ENCODE peak calls at places on chromosomes 2 and 18, in eight cellular contexts. K is keratinocyte; S is prostate gland; R is A549; W is HL-60; Q is CD4-positive, CD25-positive, alpha-beta regulatory T cell; H is Peyer's patch; P is H1. M is an unnamed sample.

GRCh38 chr2:149702571-149702970 is 115.0 kb upstream of the MMADHC start:
- DNase-seq in K (no peak), P (no peak), W (no peak), H (no peak), S (no peak), Q (no peak), R (no peak), M (no peak)

GRCh38 chr2:127535422-127535901 is at the start of gene MYO7B:
- DNase-seq in Q (no peak), H (no peak), R (no peak), S (no peak), W (no peak), P (no peak), K (no peak), M (no peak)

GRCh38 chr2:46952171-46952570 is 36.6 kb upstream of the MCFD2 start:
- DNase-seq in W (no peak), R (no peak), H (no peak), S (no peak), P (no peak), K (no peak), Q (no peak), M (no peak)

GRCh38 chr18:57744211-57744694 is 58.9 kb downstream of the ATP8B1 start:
- DNase-seq in P (no peak), W (no peak), H (no peak), S (peak), K (no peak), R (peak), Q (no peak), M (no peak)

GRCh38 chr2:66901344-66901743 is 466.4 kb downstream of the MEIS1 start:
- DNase-seq in S (no peak), W (no peak), Q (no peak), P (no peak), R (no peak), H (no peak), K (no peak), M (no peak)

GRCh38 chr2:235098736-235099494 is 147.1 kb downstream of the SH3BP4 start:
- DNase-seq in Q (no peak), W (no peak), P (no peak), H (no peak), R (peak), K (no peak), S (no peak), M (no peak)

GRCh38 chr2:102063360-102063947 is 71.7 kb downstream of the IL1R2 start:
- DNase-seq in R (no peak), H (peak), S (no peak), Q (peak), P (no peak), W (peak), K (no peak), M (no peak)

GRCh38 chr2:66433945-66434678 is 813 bp upstream of the MEIS1 start:
- DNase-seq in S (peak), R (peak), Q (peak), P (no peak), W (no peak), K (no peak), H (no peak), M (no peak)

GRCh38 chr2:11236335-11236734 is 81.1 kb downstream of the SLC66A3 start:
- DNase-seq in S (no peak), R (no peak), Q (no peak), P (no peak), W (no peak), K (no peak), H (no peak), M (no peak)

GRCh38 chr2:236538242-236538641 is 31.4 kb upstream of the ACKR3 start:
- DNase-seq in Q (peak), P (no peak), H (no peak), R (no peak), S (no peak), K (no peak), W (no peak), M (no peak)

GRCh38 chr18:12777543-12777942 is 74.7 kb downstream of the PSMG2 start:
- DNase-seq in S (no peak), Q (no peak), W (no peak), K (no peak), H (no peak), R (no peak), P (no peak), M (no peak)

GRCh38 chr2:203741566-203741965 is 35.1 kb downstream of the CD28 start:
- DNase-seq in K (no peak), Q (peak), S (no peak), P (no peak), H (peak), R (no peak), W (no peak), M (peak)

GRCh38 chr2:203744091-203744490 is 37.7 kb downstream of the CD28 start:
- DNase-seq in H (no peak), P (no peak), R (no peak), K (no peak), Q (no peak), S (no peak), W (no peak), M (no peak)

GRCh38 chr2:203743441-203743932 is 37.0 kb downstream of the CD28 start:
- DNase-seq in K (no peak), P (no peak), H (no peak), Q (no peak), S (no peak), W (no peak), R (no peak), M (no peak)

GRCh38 chr2:203739351-203739750 is 32.9 kb downstream of the CD28 start:
- DNase-seq in W (no peak), S (no peak), H (no peak), K (no peak), R (no peak), Q (peak), P (no peak), M (no peak)

GRCh38 chr2:203740741-203741363 is 34.4 kb downstream of the CD28 start:
- DNase-seq in W (no peak), Q (peak), S (no peak), K (no peak), H (no peak), P (no peak), R (no peak), M (peak)
- H3K4me3 ChIP-seq in W (no peak), Q (peak), S (no peak), K (no peak), H (no peak), P (no peak), R (no peak), M (peak)

DNA sequence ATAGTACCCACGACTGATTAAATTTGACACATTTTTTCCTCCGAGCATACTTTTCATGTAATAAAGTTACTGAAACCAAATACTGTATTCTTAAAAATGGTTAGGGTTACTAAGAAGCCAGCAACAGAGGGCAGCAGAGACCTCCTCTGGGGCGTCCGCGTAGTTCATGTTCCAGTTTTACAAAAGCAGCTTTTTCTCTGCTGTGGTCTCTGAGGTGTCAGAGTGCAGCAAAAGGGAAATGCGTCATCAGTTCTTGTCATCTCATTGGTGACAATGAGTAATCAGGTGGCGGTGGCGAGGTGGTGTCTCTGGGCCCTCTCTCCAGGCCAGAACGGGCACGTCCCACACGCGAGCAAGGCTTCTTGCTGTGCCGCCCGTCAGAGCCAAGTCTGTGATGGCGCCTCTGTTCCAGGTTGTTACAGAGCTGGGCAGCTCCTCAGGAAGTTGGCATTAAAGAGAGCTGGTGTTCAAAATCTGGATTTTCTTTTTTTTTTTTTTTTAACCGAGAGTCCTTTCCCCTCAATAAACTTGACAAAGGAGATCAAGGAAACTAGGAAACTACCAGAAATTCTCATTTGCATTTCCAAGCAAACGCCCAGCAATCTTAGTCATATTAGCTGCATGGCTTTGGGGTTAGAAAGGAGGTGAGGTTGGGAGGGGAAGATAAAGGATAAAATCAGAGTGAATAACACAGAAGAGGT is 98.6 kb upstream of the BZW1 start:
- DNase-seq in P (peak), H (peak), R (peak), K (peak), Q (peak), W (peak), S (peak), M (peak)
- H3K27ac ChIP-seq in P (peak), H (peak), R (peak), K (peak), Q (peak), W (peak), S (peak), M (peak)

GRCh38 chr2:19990416-19990728 is 467 bp upstream of the WDR35 start:
- DNase-seq in W (no peak), H (no peak), R (no peak), K (no peak), P (no peak), S (no peak), Q (no peak), M (no peak)
- H3K4me3 ChIP-seq in W (peak), H (peak), R (peak), K (peak), P (peak), S (peak), Q (peak), M (peak)

DNA sequence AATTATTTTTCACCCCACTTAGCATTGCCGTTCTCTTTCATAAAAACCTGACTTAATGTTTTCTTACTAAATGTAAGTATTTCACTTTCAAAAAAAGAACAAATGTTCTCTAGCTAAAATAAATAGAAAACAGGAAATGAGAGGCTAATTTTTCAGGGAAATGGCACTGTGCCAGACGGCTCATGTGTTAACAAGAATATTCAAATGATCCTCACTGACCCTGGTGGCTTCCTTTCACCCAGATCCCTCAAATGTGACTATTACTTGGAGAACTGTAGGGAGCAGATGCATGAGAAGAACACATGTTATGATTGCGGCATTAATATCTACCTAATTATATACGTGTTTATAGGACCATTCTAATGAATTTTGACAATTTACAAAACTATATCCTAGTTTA is 827.7 kb downstream of the SOCS6 start:
- DNase-seq in W (no peak), R (no peak), Q (no peak), K (no peak), H (no peak), P (no peak), S (no peak), M (no peak)
- H3K27ac ChIP-seq in W (no peak), R (no peak), Q (no peak), K (no peak), H (no peak), P (no peak), S (no peak), M (no peak)

GRCh38 chr2:217853301-217853881 is 149.4 kb downstream of the TNS1 start:
- DNase-seq in S (no peak), R (peak), Q (no peak), W (no peak), K (no peak), H (no peak), P (no peak), M (no peak)
- H3K4me3 ChIP-seq in S (no peak), R (no peak), Q (no peak), W (no peak), K (no peak), H (no peak), P (no peak), M (no peak)

GRCh38 chr18:29154196-29154757 is 977.3 kb upstream of the CDH2 start:
- DNase-seq in K (no peak), Q (no peak), W (no peak), H (no peak), S (no peak), P (no peak), R (peak), M (no peak)
- H3K27ac ChIP-seq in K (peak), Q (no peak), W (no peak), H (no peak), S (no peak), P (no peak), R (peak), M (no peak)

GRCh38 chr2:119694470-119694993 is 15.5 kb downstream of the TMEM177 start:
- DNase-seq in Q (no peak), W (no peak), S (no peak), H (no peak), P (no peak), K (no peak), R (no peak), M (no peak)
- H3K4me3 ChIP-seq in Q (no peak), W (no peak), S (no peak), H (no peak), P (no peak), K (no peak), R (no peak), M (peak)